ENCODE peak calls at places on chromosome 20, in seven cellular contexts. I is HL-60, L is heart left ventricle, X is right lobe of liver, T is caudate nucleus, N is left lung, K is keratinocyte. O is an unnamed sample.

GRCh38 chr20:4159765-4160490 is 144.6 kb upstream of the RNF24 start:
- DNase-seq in N (no peak), K (no peak), X (no peak), T (no peak), I (no peak), L (no peak), O (no peak)

GRCh38 chr20:63137851-63138415 is 78.0 kb downstream of the YTHDF1 start:
- DNase-seq in T (no peak), I (no peak), X (no peak), L (no peak), N (peak), K (no peak), O (no peak)

GRCh38 chr20:54397292-54398155 is 77.9 kb upstream of the DOK5 start:
- DNase-seq in L (no peak), I (no peak), T (no peak), K (no peak), X (no peak), N (no peak), O (no peak)

GRCh38 chr20:61397790-61398189 is 145.7 kb downstream of the CDH4 start:
- DNase-seq in N (no peak), X (no peak), T (no peak), I (no peak), K (no peak), L (no peak), O (no peak)

GRCh38 chr20:51541189-51542032 is 1.1 kb downstream of the NFATC2 start:
- DNase-seq in T (no peak), K (no peak), X (peak), I (peak), L (peak), N (peak), O (peak)

GRCh38 chr20:51698252-51698651 is 69.9 kb downstream of the ATP9A start:
- DNase-seq in L (no peak), N (no peak), K (no peak), I (no peak), T (no peak), X (no peak), O (no peak)

GRCh38 chr20:40769677-40770285 is 80.7 kb upstream of the MAFB start:
- DNase-seq in T (no peak), I (peak), K (no peak), L (no peak), X (no peak), N (no peak), O (no peak)

GRCh38 chr20:17568972-17569471 is 853 bp upstream of the DSTN start:
- DNase-seq in L (peak), X (peak), K (peak), I (peak), N (peak), T (peak), O (no peak)

GRCh38 chr20:45037050-45037449 is 63.9 kb downstream of the KCNS1 start:
- DNase-seq in X (no peak), L (peak), K (peak), I (no peak), N (no peak), T (no peak), O (no peak)

GRCh38 chr20:59972037-59972801 is 14.0 kb downstream of the CDH26 start:
- DNase-seq in K (peak), L (no peak), X (no peak), T (no peak), I (peak), N (no peak), O (no peak)

GRCh38 chr20:53468583-53468982 is 125.1 kb downstream of the ZNF217 start:
- DNase-seq in L (no peak), N (no peak), I (no peak), X (no peak), T (no peak), K (no peak), O (no peak)

GRCh38 chr20:40251284-40251932 is 437.6 kb downstream of the MAFB start:
- DNase-seq in N (no peak), L (no peak), I (peak), X (no peak), T (no peak), K (no peak), O (no peak)

GRCh38 chr20:4011226-4011975 is 4.0 kb downstream of the RNF24 start:
- DNase-seq in T (no peak), I (no peak), X (no peak), L (no peak), K (no peak), N (no peak), O (no peak)

GRCh38 chr20:47274449-47275108 is 81.9 kb downstream of the ZMYND8 start:
- DNase-seq in X (no peak), L (no peak), K (peak), I (no peak), T (no peak), N (no peak), O (no peak)

GRCh38 chr20:1337441-1337840 is 8.5 kb upstream of the SDCBP2 start:
- DNase-seq in X (no peak), T (no peak), K (no peak), I (no peak), L (peak), N (no peak), O (no peak)

GRCh38 chr20:18401305-18401704 is 65.5 kb downstream of the DZANK1 start:
- DNase-seq in N (no peak), K (no peak), X (no peak), I (no peak), L (no peak), T (no peak), O (no peak)

GRCh38 chr20:59326188-59326587 is 25.8 kb downstream of the EDN3 start:
- DNase-seq in X (no peak), N (no peak), K (no peak), L (no peak), I (no peak), T (no peak), O (no peak)

GRCh38 chr20:53748176-53748575 is 154.5 kb upstream of the ZNF217 start:
- DNase-seq in X (no peak), T (no peak), I (no peak), L (no peak), N (no peak), K (no peak), O (no peak)

GRCh38 chr20:63043348-63044203 is 36.8 kb upstream of the BHLHE23 start:
- DNase-seq in I (no peak), N (no peak), K (no peak), L (no peak), T (no peak), X (peak), O (no peak)

GRCh38 chr20:34190679-34191090 is 50.5 kb upstream of the ASIP start:
- DNase-seq in K (peak), I (peak), N (peak), X (peak), T (peak), L (peak), O (peak)

GRCh38 chr20:2838847-2839671 is 1.4 kb downstream of the PCED1A start:
- DNase-seq in T (no peak), K (no peak), N (no peak), L (no peak), X (no peak), I (no peak), O (no peak)

GRCh38 chr20:51531141-51531710 is 11.3 kb downstream of the NFATC2 start:
- DNase-seq in I (no peak), L (no peak), X (no peak), K (peak), N (no peak), T (no peak), O (no peak)

GRCh38 chr20:10313215-10313614 is 94.6 kb downstream of the SNAP25 start:
- DNase-seq in I (no peak), N (no peak), X (no peak), T (no peak), L (no peak), K (no peak), O (no peak)

GRCh38 chr20:42978184-42978974 is 211.3 kb downstream of the PTPRT start:
- DNase-seq in I (no peak), L (no peak), T (no peak), K (no peak), N (no peak), X (no peak), O (no peak)

GRCh38 chr20:35947489-35947888 is 6.8 kb downstream of the SCAND1 start:
- DNase-seq in K (no peak), T (no peak), I (peak), X (peak), L (no peak), N (no peak), O (no peak)

GRCh38 chr20:50518270-50518721 is 8.1 kb downstream of the PTPN1 start:
- DNase-seq in I (no peak), K (no peak), L (no peak), N (no peak), T (no peak), X (no peak), O (no peak)
- H3K27ac ChIP-seq in I (peak), K (peak), L (no peak), N (peak), T (no peak), X (no peak), O (no peak)

DNA sequence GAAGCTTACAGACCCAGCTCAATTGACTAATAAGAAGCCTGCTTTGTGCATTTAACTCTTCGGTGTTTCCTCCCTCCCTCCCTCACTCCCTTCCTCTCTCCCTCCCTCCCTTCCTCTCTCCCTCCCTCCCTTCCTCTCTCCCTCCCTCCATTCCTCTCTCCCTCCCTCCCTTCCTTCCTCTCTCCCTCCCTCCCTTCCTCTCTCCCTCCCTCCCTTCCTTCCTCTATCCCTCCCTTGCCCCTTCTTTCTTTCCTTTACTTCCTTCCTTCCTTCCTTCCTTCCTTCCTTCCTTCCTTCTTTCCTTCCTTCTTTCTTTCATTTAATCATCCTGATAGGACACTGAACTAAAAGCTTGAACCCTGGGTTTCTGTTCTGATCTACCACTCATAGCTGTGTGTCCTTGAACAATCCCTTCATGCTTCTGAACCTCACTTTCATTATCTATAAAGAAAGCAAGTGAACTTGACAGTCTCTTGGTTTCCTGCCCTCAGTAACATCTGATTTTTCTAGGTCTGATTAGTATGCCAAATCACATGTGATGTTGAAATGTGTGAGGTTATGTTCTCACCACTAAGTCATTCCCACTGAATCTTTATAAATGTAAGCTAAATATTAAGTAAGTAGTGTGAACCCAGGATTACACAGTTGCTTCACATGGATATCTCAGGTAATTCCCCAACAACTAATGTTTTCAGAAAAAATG is 132.3 kb upstream of the BMP2 start:
- DNase-seq in N (no peak), X (no peak), T (no peak), L (no peak), K (no peak), I (no peak), O (no peak)
- H3K27ac ChIP-seq in N (no peak), X (no peak), T (no peak), L (no peak), K (no peak), I (no peak), O (no peak)

GRCh38 chr20:46139243-46139889 is 21.3 kb downstream of the CD40 start:
- DNase-seq in T (no peak), X (no peak), L (no peak), I (no peak), K (no peak), N (no peak), O (no peak)

GRCh38 chr20:46133886-46134654 is 16.0 kb downstream of the CD40 start:
- DNase-seq in I (no peak), N (no peak), L (no peak), T (no peak), X (no peak), K (no peak), O (no peak)

GRCh38 chr20:46137816-46138215 is 19.7 kb downstream of the CD40 start:
- DNase-seq in N (no peak), T (no peak), L (no peak), I (no peak), K (no peak), X (no peak), O (no peak)

GRCh38 chr20:46134716-46135115 is 16.6 kb downstream of the CD40 start:
- DNase-seq in L (no peak), N (no peak), X (no peak), T (no peak), K (no peak), I (no peak), O (no peak)

GRCh38 chr20:46135856-46136633 is 17.9 kb downstream of the CD40 start:
- DNase-seq in X (no peak), I (no peak), L (no peak), T (no peak), K (no peak), N (no peak), O (peak)
- H3K27ac ChIP-seq in X (no peak), I (no peak), L (no peak), T (no peak), K (no peak), N (no peak), O (no peak)

GRCh38 chr20:57708694-57709673 is 831 bp downstream of the PMEPA1 start:
- DNase-seq in L (no peak), X (no peak), T (no peak), N (no peak), I (no peak), K (no peak), O (peak)

GRCh38 chr20:57707849-57708693 is 1.7 kb downstream of the PMEPA1 start:
- DNase-seq in X (no peak), N (no peak), K (no peak), I (no peak), T (no peak), L (no peak), O (no peak)

GRCh38 chr20:57709823-57710799 is at the start of gene PMEPA1:
- DNase-seq in N (peak), X (peak), K (no peak), T (peak), I (peak), L (peak), O (peak)

GRCh38 chr20:57705103-57705899 is 4.5 kb downstream of the PMEPA1 start:
- DNase-seq in K (no peak), X (no peak), I (no peak), L (no peak), N (no peak), T (no peak), O (no peak)

DNA sequence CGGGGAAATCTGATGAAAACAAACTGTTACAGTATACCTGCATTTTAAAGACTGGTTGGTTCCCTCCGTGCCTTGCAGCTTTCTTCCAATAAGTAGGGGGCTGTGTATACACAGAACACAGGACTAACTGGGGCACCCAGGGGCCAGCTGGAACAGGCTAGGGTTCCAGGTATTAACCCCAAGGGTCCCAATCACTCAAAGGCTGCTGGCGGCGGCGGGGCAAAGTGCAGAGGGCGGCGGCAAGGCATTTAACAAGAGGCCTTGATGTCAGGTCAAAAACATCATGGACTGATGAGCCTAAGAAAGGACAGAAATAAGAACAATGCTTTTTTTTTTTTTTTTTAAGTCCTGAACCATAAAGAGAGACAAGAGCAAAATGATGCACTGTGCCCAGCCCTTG is 2.5 kb downstream of the PMEPA1 start:
- DNase-seq in N (no peak), K (no peak), L (no peak), I (no peak), X (no peak), T (no peak), O (no peak)
- H3K27ac ChIP-seq in N (no peak), K (peak), L (peak), I (no peak), X (no peak), T (peak), O (no peak)